ENCODE peak calls at places on chromosomes 1 and 21, in six cellular contexts. R, K, J, L, G and P are unnamed samples. For H3K27me3, the result is how much of the 10 kb centered on the place peaks cover.

GRCh38 chr1:94597701-94598100 is 56.1 kb upstream of the F3 start:
- DNase-seq in K (no peak), J (no peak), R (no peak), G (no peak), L (peak), P (no peak)

GRCh38 chr1:10253755-10254154 is 43.4 kb downstream of the KIF1B start:
- DNase-seq in G (no peak), R (no peak), L (peak), K (no peak), J (no peak), P (no peak)

GRCh38 chr1:145701306-145701862 is 5.8 kb downstream of the PDZK1 start:
- DNase-seq in R (no peak), L (peak), J (no peak), K (no peak), G (no peak), P (no peak)

GRCh38 chr1:101111461-101111860 is 85.9 kb upstream of the DPH5 start:
- DNase-seq in G (no peak), L (no peak), J (no peak), R (no peak), K (no peak), P (no peak)

GRCh38 chr1:52125727-52126359 is 16.0 kb upstream of the ZFYVE9 start:
- DNase-seq in G (no peak), K (no peak), L (no peak), J (no peak), R (no peak), P (no peak)

GRCh38 chr1:151144474-151145157 is 1.8 kb downstream of the SEMA6C start:
- DNase-seq in K (no peak), G (no peak), J (no peak), L (peak), R (no peak), P (no peak)

GRCh38 chr1:202860744-202861419 is 28.1 kb downstream of the RABIF start:
- DNase-seq in L (peak), G (peak), R (peak), K (peak), J (no peak), P (peak)

GRCh38 chr1:150151291-150152181 is 1.8 kb downstream of the PLEKHO1 start:
- DNase-seq in K (peak), G (peak), L (no peak), R (peak), J (peak), P (no peak)

GRCh38 chr1:52554756-52555155 is 1.9 kb upstream of the TUT4 start:
- DNase-seq in J (no peak), R (no peak), K (no peak), L (peak), G (no peak), P (no peak)

GRCh38 chr1:169113613-169114119 is 7.2 kb downstream of the ATP1B1 start:
- DNase-seq in L (peak), K (no peak), R (no peak), J (no peak), G (peak), P (no peak)

GRCh38 chr1:224747578-224747977 is 131.5 kb downstream of the CNIH3 start:
- DNase-seq in G (no peak), K (no peak), R (no peak), J (no peak), L (peak), P (no peak)

GRCh38 chr1:4485398-4485797 is 169.0 kb upstream of the AJAP1 start:
- DNase-seq in L (no peak), K (no peak), R (no peak), G (no peak), J (no peak), P (no peak)

GRCh38 chr21:17925000-17925610 is 105.9 kb upstream of the C21orf91 start:
- DNase-seq in G (no peak), R (no peak), J (peak), L (peak), K (peak), P (no peak)

GRCh38 chr1:115237507-115237906 is 100.5 kb downstream of the NGF start:
- DNase-seq in K (no peak), G (no peak), J (no peak), R (no peak), L (peak), P (no peak)

GRCh38 chr1:16204634-16205332 is 7.7 kb downstream of the ARHGEF19 start:
- DNase-seq in R (no peak), K (peak), L (no peak), J (no peak), G (no peak), P (peak)

GRCh38 chr1:43540653-43541071 is 10.0 kb downstream of the PTPRF start:
- DNase-seq in G (peak), L (peak), J (no peak), R (no peak), K (no peak), P (peak)

GRCh38 chr1:64006276-64007051 is 197.0 kb upstream of the UBE2U start:
- DNase-seq in L (peak), J (no peak), G (no peak), K (no peak), R (no peak), P (no peak)

GRCh38 chr1:147109762-147110161 is 62.5 kb downstream of the PRKAB2 start:
- DNase-seq in L (no peak), R (no peak), K (no peak), J (no peak), G (no peak), P (no peak)

DNA sequence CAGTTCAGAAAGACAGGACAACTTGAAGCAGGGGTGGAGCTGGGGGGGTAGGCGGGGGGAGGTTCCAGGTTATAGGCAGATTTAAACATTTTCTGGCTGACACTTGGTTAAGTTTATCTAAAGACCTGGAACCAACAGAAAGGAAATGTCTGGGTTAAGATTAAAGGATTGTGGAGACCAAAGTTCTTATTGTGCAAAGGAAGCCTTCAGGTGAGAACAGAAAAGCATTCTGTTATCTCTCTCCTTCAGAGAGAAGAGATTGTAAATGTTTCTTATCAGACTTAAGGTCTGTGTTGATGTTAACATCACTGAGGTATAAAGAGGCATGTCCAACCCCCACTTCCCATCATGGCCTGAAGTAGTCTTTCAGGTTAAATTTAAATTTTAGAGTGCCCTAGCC is 3.7 kb upstream of the ACADM start:
- DNase-seq in K (no peak), R (no peak), J (no peak), L (no peak), G (no peak), P (no peak)
- H3K27me3 ChIP-seq in K (under half), R (under half), J (under half), L (under half), G (under half), P (under half)

GRCh38 chr1:174165471-174166137 is 6.3 kb downstream of the RABGAP1L start:
- DNase-seq in G (no peak), L (peak), J (no peak), K (no peak), R (no peak), P (peak)
- H3K27ac ChIP-seq in G (peak), L (no peak), J (no peak), K (no peak), R (peak), P (peak)

DNA sequence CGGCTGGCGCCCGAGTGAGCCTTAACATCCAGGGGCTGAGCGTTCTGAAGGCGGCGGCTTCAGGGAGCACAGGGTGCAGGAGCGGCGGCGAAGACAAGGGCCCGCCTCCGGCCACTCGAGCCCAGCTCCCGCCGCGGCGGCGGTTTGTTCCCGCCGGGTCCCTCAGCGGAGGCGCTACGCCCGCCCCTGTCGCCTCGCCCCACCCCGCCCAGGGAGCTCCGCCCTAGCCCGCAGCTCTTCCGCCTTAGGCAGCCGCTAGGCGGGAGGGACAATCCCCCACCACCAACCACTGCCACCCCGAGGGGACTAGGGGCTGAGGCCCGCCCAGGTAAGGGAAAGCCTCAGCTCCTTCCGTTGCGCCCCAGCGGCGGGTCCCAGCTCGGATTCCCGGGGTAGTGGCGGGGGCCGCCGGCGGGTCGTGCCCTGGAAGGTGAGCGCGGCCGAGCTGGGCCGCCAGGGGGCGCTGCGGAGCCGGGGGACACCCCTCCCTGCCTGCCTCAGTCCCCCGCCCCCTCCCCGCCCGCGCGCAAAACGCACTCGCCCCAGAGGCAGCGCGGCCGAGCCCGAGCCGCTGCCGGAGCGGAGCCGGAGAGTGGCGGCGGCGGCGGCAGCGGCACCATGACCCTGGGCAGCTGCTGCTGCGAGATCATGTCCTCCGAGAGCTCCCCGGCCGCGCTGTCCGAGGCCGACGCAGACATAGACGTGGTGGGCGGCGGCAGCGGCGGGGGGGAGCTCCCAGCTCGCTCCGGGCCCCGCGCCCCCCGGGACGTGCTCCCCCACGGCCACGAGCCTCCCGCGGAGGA is at the start of gene FOXD2:
- DNase-seq in R (peak), J (peak), G (peak), K (peak), L (peak), P (peak)
- H3K27me3 ChIP-seq in R (half or more), J (under half), G (under half), K (half or more), L (under half), P (under half)

DNA sequence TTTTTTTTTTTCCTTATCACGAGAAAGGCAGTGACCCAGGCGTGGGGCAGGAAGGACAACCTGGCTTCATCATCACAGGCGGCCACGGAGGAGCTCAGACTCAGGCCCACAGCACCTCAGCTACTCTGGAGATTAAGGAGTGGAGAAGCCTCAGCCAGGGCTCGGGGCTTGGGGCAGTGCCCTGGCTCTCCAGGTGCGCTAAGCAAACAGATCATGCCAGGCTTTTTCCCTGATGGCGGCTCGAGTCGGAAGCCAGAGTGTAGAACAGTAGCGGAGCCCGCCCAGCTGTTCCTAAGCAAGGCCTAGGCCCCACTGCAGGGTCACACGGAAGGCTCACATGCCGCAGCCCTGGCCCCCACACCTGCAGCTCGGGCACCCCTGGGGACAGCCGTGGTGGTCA is 70.7 kb downstream of the AGPAT3 start:
- DNase-seq in L (no peak), J (no peak), K (no peak), G (peak), R (no peak), P (peak)
- H3K27ac ChIP-seq in L (no peak), J (no peak), K (no peak), G (peak), R (peak), P (no peak)

GRCh38 chr1:205578780-205579571 is 52.8 kb downstream of the ELK4 start:
- DNase-seq in K (peak), L (no peak), R (no peak), J (no peak), G (peak), P (no peak)

GRCh38 chr1:205577874-205578658 is 53.7 kb downstream of the ELK4 start:
- DNase-seq in K (peak), G (no peak), R (no peak), L (no peak), J (no peak), P (no peak)

GRCh38 chr1:205576805-205577761 is 54.7 kb downstream of the ELK4 start:
- DNase-seq in J (no peak), L (no peak), R (no peak), G (peak), K (peak), P (no peak)

GRCh38 chr1:205575294-205575885 is 56.4 kb downstream of the ELK4 start:
- DNase-seq in J (no peak), K (peak), G (no peak), R (no peak), L (no peak), P (no peak)

GRCh38 chr1:205576011-205576410 is 55.8 kb downstream of the ELK4 start:
- DNase-seq in R (no peak), G (no peak), J (no peak), L (no peak), K (peak), P (no peak)
- H3K27me3 ChIP-seq in R (under half), G (under half), J (under half), L (under half), K (under half), P (under half)